ENCODE peak calls at places on chromosome 11, in four cellular contexts. D is AG04449, Z is neural crest cell, W is nucleus accumbens. H is an unnamed sample.

GRCh38 chr11:122803716-122804115 is 34.6 kb upstream of the CRTAM start:
- DNase-seq in D (no peak), W (no peak), Z (no peak), H (no peak)

GRCh38 chr11:2447253-2447950 is 2.6 kb downstream of the KCNQ1 start:
- DNase-seq in W (no peak), Z (no peak), D (no peak), H (no peak)

GRCh38 chr11:45543808-45544422 is 121.5 kb downstream of the CHST1 start:
- DNase-seq in Z (peak), D (no peak), W (no peak), H (no peak)

GRCh38 chr11:111026241-111026640 is 219.3 kb upstream of the POU2AF2 start:
- DNase-seq in Z (no peak), D (no peak), W (no peak), H (no peak)

GRCh38 chr11:17611049-17611448 is 64.0 kb downstream of the OTOG start:
- DNase-seq in W (no peak), Z (no peak), D (no peak), H (no peak)

GRCh38 chr11:67165595-67165994 is 46.5 kb downstream of the KDM2A start:
- DNase-seq in D (no peak), Z (no peak), W (no peak), H (no peak)

GRCh38 chr11:119363874-119364590 is 17.5 kb downstream of the USP2 start:
- DNase-seq in D (no peak), Z (peak), W (peak), H (no peak)

GRCh38 chr11:22792497-22792896 is 37.1 kb downstream of the SVIP start:
- DNase-seq in D (no peak), W (peak), Z (no peak), H (no peak)